ENCODE peak calls at places on chromosomes 1 and 21, in eight cellular contexts. One of them, this sample, is unnamed.

GRCh38 chr1:12556957-12557935 is 60.8 kb downstream of the DHRS3 start:
- DNase-seq in A172: no peak
- DNase-seq in Kasumi-1: no peak
- DNase-seq in activated CD4-positive, alpha-beta T cell treated with anti-CD3 and anti-CD28 coated beads, Interleukin-2, amount 50 U/mL, for 24 hours: no peak
- DNase-seq in bronchial epithelial cell: no peak
- DNase-seq in HFFc6: no peak
- DNase-seq in HT-29: no peak
- DNase-seq in globus pallidus: no peak
- DNase-seq in this sample: no peak

GRCh38 chr1:62299426-62300200 is 19.6 kb downstream of the KANK4 start:
- DNase-seq in Kasumi-1: no peak
- DNase-seq in globus pallidus: peak
- DNase-seq in bronchial epithelial cell: no peak
- DNase-seq in activated CD4-positive, alpha-beta T cell treated with anti-CD3 and anti-CD28 coated beads, Interleukin-2, amount 50 U/mL, for 24 hours: no peak
- DNase-seq in HT-29: no peak
- DNase-seq in HFFc6: no peak
- DNase-seq in A172: no peak
- DNase-seq in this sample: no peak

GRCh38 chr1:231781887-231782286 is 155.3 kb downstream of the DISC1 start:
- DNase-seq in A172: peak
- DNase-seq in HFFc6: no peak
- DNase-seq in bronchial epithelial cell: peak
- DNase-seq in Kasumi-1: peak
- DNase-seq in activated CD4-positive, alpha-beta T cell treated with anti-CD3 and anti-CD28 coated beads, Interleukin-2, amount 50 U/mL, for 24 hours: no peak
- DNase-seq in globus pallidus: peak
- DNase-seq in HT-29: no peak
- DNase-seq in this sample: no peak

GRCh38 chr1:38527373-38527966 is 332.1 kb downstream of the RRAGC start:
- DNase-seq in Kasumi-1: no peak
- DNase-seq in globus pallidus: no peak
- DNase-seq in bronchial epithelial cell: peak
- DNase-seq in HFFc6: no peak
- DNase-seq in HT-29: peak
- DNase-seq in A172: peak
- DNase-seq in activated CD4-positive, alpha-beta T cell treated with anti-CD3 and anti-CD28 coated beads, Interleukin-2, amount 50 U/mL, for 24 hours: peak
- DNase-seq in this sample: peak

GRCh38 chr21:32653326-32653901 is 41.2 kb upstream of the CFAP298 start:
- DNase-seq in globus pallidus: no peak
- DNase-seq in activated CD4-positive, alpha-beta T cell treated with anti-CD3 and anti-CD28 coated beads, Interleukin-2, amount 50 U/mL, for 24 hours: peak
- DNase-seq in HFFc6: no peak
- DNase-seq in A172: peak
- DNase-seq in HT-29: peak
- DNase-seq in Kasumi-1: peak
- DNase-seq in bronchial epithelial cell: peak
- DNase-seq in this sample: peak

GRCh38 chr1:25246600-25247023 is 642 bp downstream of the RSRP1 start:
- DNase-seq in bronchial epithelial cell: no peak
- DNase-seq in globus pallidus: no peak
- DNase-seq in A172: no peak
- DNase-seq in HT-29: no peak
- DNase-seq in Kasumi-1: no peak
- DNase-seq in activated CD4-positive, alpha-beta T cell treated with anti-CD3 and anti-CD28 coated beads, Interleukin-2, amount 50 U/mL, for 24 hours: no peak
- DNase-seq in HFFc6: no peak
- DNase-seq in this sample: no peak

GRCh38 chr21:40783404-40783803 is 63.6 kb downstream of the DSCAM start:
- DNase-seq in activated CD4-positive, alpha-beta T cell treated with anti-CD3 and anti-CD28 coated beads, Interleukin-2, amount 50 U/mL, for 24 hours: no peak
- DNase-seq in bronchial epithelial cell: no peak
- DNase-seq in A172: no peak
- DNase-seq in HFFc6: no peak
- DNase-seq in Kasumi-1: no peak
- DNase-seq in globus pallidus: no peak
- DNase-seq in HT-29: no peak
- DNase-seq in this sample: no peak

GRCh38 chr21:34688145-34688544 is 19.4 kb downstream of the CLIC6 start:
- DNase-seq in activated CD4-positive, alpha-beta T cell treated with anti-CD3 and anti-CD28 coated beads, Interleukin-2, amount 50 U/mL, for 24 hours: no peak
- DNase-seq in globus pallidus: no peak
- DNase-seq in bronchial epithelial cell: peak
- DNase-seq in A172: no peak
- DNase-seq in Kasumi-1: no peak
- DNase-seq in HFFc6: no peak
- DNase-seq in HT-29: no peak
- DNase-seq in this sample: no peak

GRCh38 chr1:170881268-170882265 is 53.8 kb upstream of the MROH9 start:
- DNase-seq in HFFc6: peak
- DNase-seq in A172: peak
- DNase-seq in bronchial epithelial cell: peak
- DNase-seq in Kasumi-1: peak
- DNase-seq in HT-29: peak
- DNase-seq in activated CD4-positive, alpha-beta T cell treated with anti-CD3 and anti-CD28 coated beads, Interleukin-2, amount 50 U/mL, for 24 hours: no peak
- DNase-seq in globus pallidus: peak
- DNase-seq in this sample: peak

GRCh38 chr1:167871331-167871730 is 42.6 kb downstream of the ADCY10 start:
- DNase-seq in activated CD4-positive, alpha-beta T cell treated with anti-CD3 and anti-CD28 coated beads, Interleukin-2, amount 50 U/mL, for 24 hours: no peak
- DNase-seq in bronchial epithelial cell: no peak
- DNase-seq in Kasumi-1: no peak
- DNase-seq in HFFc6: peak
- DNase-seq in globus pallidus: no peak
- DNase-seq in HT-29: no peak
- DNase-seq in A172: no peak
- DNase-seq in this sample: no peak

GRCh38 chr1:228340686-228341449 is 65.8 kb downstream of the TRIM11 start:
- DNase-seq in HT-29: peak
- DNase-seq in activated CD4-positive, alpha-beta T cell treated with anti-CD3 and anti-CD28 coated beads, Interleukin-2, amount 50 U/mL, for 24 hours: no peak
- DNase-seq in globus pallidus: no peak
- DNase-seq in HFFc6: no peak
- DNase-seq in bronchial epithelial cell: no peak
- DNase-seq in A172: no peak
- DNase-seq in Kasumi-1: no peak
- DNase-seq in this sample: peak

GRCh38 chr1:70075751-70076150 is 129.6 kb downstream of the LRRC40 start:
- DNase-seq in globus pallidus: no peak
- DNase-seq in HFFc6: no peak
- DNase-seq in A172: peak
- DNase-seq in HT-29: no peak
- DNase-seq in activated CD4-positive, alpha-beta T cell treated with anti-CD3 and anti-CD28 coated beads, Interleukin-2, amount 50 U/mL, for 24 hours: no peak
- DNase-seq in Kasumi-1: no peak
- DNase-seq in bronchial epithelial cell: no peak
- DNase-seq in this sample: no peak

GRCh38 chr1:32221980-32222751 is at the start of the genes EIF3I and TMEM234:
- DNase-seq in Kasumi-1: peak
- DNase-seq in A172: peak
- DNase-seq in HFFc6: peak
- DNase-seq in globus pallidus: peak
- DNase-seq in activated CD4-positive, alpha-beta T cell treated with anti-CD3 and anti-CD28 coated beads, Interleukin-2, amount 50 U/mL, for 24 hours: peak
- DNase-seq in HT-29: peak
- DNase-seq in bronchial epithelial cell: peak
- DNase-seq in this sample: peak

GRCh38 chr1:245201827-245202226 is 47.0 kb downstream of the KIF26B start:
- DNase-seq in HFFc6: peak
- DNase-seq in A172: no peak
- DNase-seq in Kasumi-1: peak
- DNase-seq in activated CD4-positive, alpha-beta T cell treated with anti-CD3 and anti-CD28 coated beads, Interleukin-2, amount 50 U/mL, for 24 hours: no peak
- DNase-seq in bronchial epithelial cell: no peak
- DNase-seq in HT-29: no peak
- DNase-seq in globus pallidus: no peak
- DNase-seq in this sample: no peak

GRCh38 chr1:212437179-212437798 is 4.6 kb downstream of the NENF start:
- DNase-seq in HT-29: no peak
- DNase-seq in A172: no peak
- DNase-seq in activated CD4-positive, alpha-beta T cell treated with anti-CD3 and anti-CD28 coated beads, Interleukin-2, amount 50 U/mL, for 24 hours: no peak
- DNase-seq in Kasumi-1: no peak
- DNase-seq in globus pallidus: no peak
- DNase-seq in bronchial epithelial cell: peak
- DNase-seq in HFFc6: no peak
- DNase-seq in this sample: peak

GRCh38 chr1:87834941-87835340 is 506.3 kb downstream of the LMO4 start:
- DNase-seq in bronchial epithelial cell: peak
- DNase-seq in HT-29: no peak
- DNase-seq in activated CD4-positive, alpha-beta T cell treated with anti-CD3 and anti-CD28 coated beads, Interleukin-2, amount 50 U/mL, for 24 hours: no peak
- DNase-seq in Kasumi-1: no peak
- DNase-seq in A172: no peak
- DNase-seq in HFFc6: no peak
- DNase-seq in globus pallidus: no peak
- DNase-seq in this sample: no peak

GRCh38 chr21:44653656-44654575 is 543 bp downstream of the KRTAP12-4 start:
- DNase-seq in HFFc6: no peak
- DNase-seq in activated CD4-positive, alpha-beta T cell treated with anti-CD3 and anti-CD28 coated beads, Interleukin-2, amount 50 U/mL, for 24 hours: no peak
- DNase-seq in Kasumi-1: no peak
- DNase-seq in bronchial epithelial cell: no peak
- DNase-seq in globus pallidus: no peak
- DNase-seq in A172: no peak
- DNase-seq in HT-29: no peak
- DNase-seq in this sample: no peak

GRCh38 chr21:35697321-35697808 is 363.0 kb downstream of the SETD4 start:
- DNase-seq in A172: peak
- DNase-seq in HFFc6: no peak
- DNase-seq in globus pallidus: peak
- DNase-seq in activated CD4-positive, alpha-beta T cell treated with anti-CD3 and anti-CD28 coated beads, Interleukin-2, amount 50 U/mL, for 24 hours: peak
- DNase-seq in HT-29: no peak
- DNase-seq in bronchial epithelial cell: peak
- DNase-seq in Kasumi-1: peak
- DNase-seq in this sample: no peak

GRCh38 chr1:238951809-238952208 is 434.6 kb upstream of the CHRM3 start:
- DNase-seq in Kasumi-1: peak
- DNase-seq in A172: peak
- DNase-seq in bronchial epithelial cell: peak
- DNase-seq in HT-29: peak
- DNase-seq in HFFc6: peak
- DNase-seq in activated CD4-positive, alpha-beta T cell treated with anti-CD3 and anti-CD28 coated beads, Interleukin-2, amount 50 U/mL, for 24 hours: no peak
- DNase-seq in globus pallidus: peak
- DNase-seq in this sample: peak

GRCh38 chr1:2091611-2092604 is 41.7 kb downstream of the PRKCZ start:
- DNase-seq in HT-29: peak
- DNase-seq in A172: no peak
- DNase-seq in Kasumi-1: no peak
- DNase-seq in HFFc6: no peak
- DNase-seq in bronchial epithelial cell: no peak
- DNase-seq in activated CD4-positive, alpha-beta T cell treated with anti-CD3 and anti-CD28 coated beads, Interleukin-2, amount 50 U/mL, for 24 hours: peak
- DNase-seq in globus pallidus: peak
- DNase-seq in this sample: no peak

This sample was measured in SW480.